ENCODE peak calls at places on chromosome 13, in four cellular contexts. M is cardiac fibroblast, K is astrocyte of the spinal cord, S is lower leg skin. C is an unnamed sample.

GRCh38 chr13:23928985-23929384 is 31.7 kb upstream of the C1QTNF9B start:
- DNase-seq in M (peak), K (peak), S (no peak), C (peak)

GRCh38 chr13:32811297-32811800 is 204.9 kb upstream of the KL start:
- DNase-seq in M (no peak), K (peak), S (no peak), C (peak)

GRCh38 chr13:91359071-91359470 is 11.6 kb downstream of the MIR17HG start:
- DNase-seq in M (no peak), K (no peak), S (no peak), C (no peak)

GRCh38 chr13:50672025-50672424 is 171.5 kb downstream of the DLEU7 start:
- DNase-seq in M (no peak), K (no peak), S (no peak), C (peak)

GRCh38 chr13:42807866-42808265 is 26.5 kb downstream of the FAM216B start:
- DNase-seq in M (peak), K (peak), S (no peak), C (peak)

GRCh38 chr13:74250738-74251190 is 116.6 kb upstream of the KLF12 start:
- DNase-seq in M (peak), K (peak), S (no peak), C (peak)

GRCh38 chr13:21203132-21203531 is 26.7 kb downstream of the MRPL57 start:
- DNase-seq in M (no peak), K (no peak), S (no peak), C (peak)

GRCh38 chr13:102708991-102709390 is 14.1 kb upstream of the METTL21C start:
- DNase-seq in M (no peak), K (no peak), S (no peak), C (no peak)

GRCh38 chr13:111947026-111947810 is 119.7 kb upstream of the SOX1 start:
- DNase-seq in M (no peak), K (no peak), S (peak), C (peak)

GRCh38 chr13:87671031-87671823 is at the start of gene SLITRK5:
- DNase-seq in M (peak), K (peak), S (peak), C (peak)

GRCh38 chr13:74074723-74075122 is 59.5 kb downstream of the KLF12 start:
- DNase-seq in M (peak), K (no peak), S (no peak), C (peak)

GRCh38 chr13:51230473-51231105 is 8.4 kb downstream of the FAM124A start:
- DNase-seq in M (peak), K (peak), S (no peak), C (no peak)

GRCh38 chr13:30978981-30979956 is 46.8 kb downstream of the TEX26 start:
- DNase-seq in M (peak), K (no peak), S (no peak), C (peak)

GRCh38 chr13:111623743-111624505 is 303.5 kb downstream of the TEX29 start:
- DNase-seq in M (no peak), K (no peak), S (peak), C (no peak)

GRCh38 chr13:20035130-20035529 is 76.6 kb downstream of the ZMYM2 start:
- DNase-seq in M (peak), K (no peak), S (no peak), C (no peak)

GRCh38 chr13:93248627-93249047 is 22.0 kb downstream of the GPC6 start:
- DNase-seq in M (peak), K (peak), S (no peak), C (peak)

GRCh38 chr13:114130708-114131580 is 1.5 kb downstream of the RASA3 start:
- DNase-seq in M (peak), K (peak), S (no peak), C (peak)

GRCh38 chr13:106599875-106600797 is 32.2 kb upstream of the ARGLU1 start:
- DNase-seq in M (peak), K (peak), S (peak), C (no peak)

GRCh38 chr13:106916329-106916728 is 348.4 kb upstream of the ARGLU1 start:
- DNase-seq in M (no peak), K (no peak), S (no peak), C (no peak)

GRCh38 chr13:41509996-41510395 is 52.6 kb downstream of the RGCC start:
- DNase-seq in M (no peak), K (no peak), S (peak), C (no peak)

GRCh38 chr13:110310541-110311491 is 3.7 kb downstream of the COL4A2 start:
- DNase-seq in M (no peak), K (no peak), S (peak), C (no peak)

GRCh38 chr13:110309661-110310524 is 2.8 kb downstream of the COL4A2 start:
- DNase-seq in M (peak), K (no peak), S (peak), C (no peak)

GRCh38 chr13:110314516-110315245 is 7.6 kb downstream of the COL4A2 start:
- DNase-seq in M (no peak), K (no peak), S (peak), C (no peak)

GRCh38 chr13:110312669-110313031 is 5.6 kb downstream of the COL4A2 start:
- DNase-seq in M (peak), K (peak), S (peak), C (peak)

DNA sequence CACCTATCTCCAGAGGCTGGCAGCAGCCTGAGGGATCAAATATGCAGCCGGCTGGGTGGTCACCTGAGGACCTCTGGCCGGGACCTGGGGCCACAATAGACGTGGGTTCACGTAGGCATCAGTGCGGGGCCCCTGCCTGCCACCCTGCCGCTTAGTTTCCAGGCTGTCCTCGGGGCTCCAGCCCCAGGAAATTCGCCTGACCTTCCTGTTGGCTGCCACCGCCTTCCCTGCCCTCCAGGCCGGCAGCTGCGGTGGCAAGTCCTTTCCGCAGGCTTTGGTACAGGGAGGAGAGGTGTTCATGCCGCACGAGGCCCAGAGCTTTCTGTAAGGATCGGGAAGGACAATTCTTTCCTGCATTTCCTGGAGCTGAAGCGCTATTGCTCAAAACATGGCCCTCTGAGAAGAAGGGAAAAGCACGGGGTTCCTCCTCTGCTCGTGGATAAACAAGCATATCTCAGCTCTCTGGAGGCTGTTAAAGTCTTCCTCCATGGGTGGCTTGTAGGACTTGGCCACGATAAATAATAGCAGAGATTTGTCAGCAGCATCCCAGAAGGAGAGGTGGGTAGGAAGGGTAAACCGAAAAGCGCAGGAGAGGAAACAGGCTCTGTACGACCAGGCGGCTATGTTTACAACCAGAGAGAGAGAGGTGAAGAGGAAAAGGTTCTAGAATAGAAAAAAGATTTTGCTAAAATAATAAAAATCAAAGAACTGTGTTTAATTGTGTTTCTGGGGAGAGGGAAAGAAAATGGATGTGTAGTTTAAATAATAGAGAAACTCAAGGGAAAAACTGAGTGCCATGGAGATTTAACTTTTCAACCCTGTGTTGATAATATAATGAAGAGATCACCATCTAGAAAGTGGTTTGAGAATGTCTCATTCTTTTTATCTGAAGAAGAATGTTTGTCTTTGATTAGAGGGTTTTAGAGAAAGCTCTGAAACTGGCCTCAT is 4.9 kb downstream of the COL4A2 start:
- DNase-seq in M (peak), K (no peak), S (peak), C (no peak)
- H3K4me3 ChIP-seq in M (peak), K (peak), S (no peak), C (no peak)

DNA sequence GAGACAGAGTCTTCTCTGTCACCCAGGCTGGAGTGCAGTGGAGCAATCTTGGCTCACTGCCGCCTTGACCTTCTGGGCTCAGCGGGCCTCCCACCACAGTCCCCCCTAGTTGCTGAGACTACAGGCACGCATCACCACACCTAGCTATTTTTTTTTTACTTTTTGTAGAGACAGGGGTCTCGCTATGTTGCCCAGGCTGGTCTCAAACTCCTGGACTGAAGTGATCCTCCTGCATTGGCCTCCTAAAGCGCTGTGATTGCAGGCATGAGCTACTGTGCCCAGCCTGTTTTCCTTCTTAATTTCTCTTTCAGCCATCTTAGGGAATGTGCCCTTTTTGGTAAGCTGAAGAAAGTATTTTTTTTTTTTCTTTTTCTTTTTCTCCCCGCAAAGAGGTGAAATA is 42.6 kb upstream of the RNF113B start:
- DNase-seq in M (no peak), K (no peak), S (no peak), C (no peak)
- TF ChIP-seq CTCF in M (no peak), K (no peak), S (no peak), C (no peak)

GRCh38 chr13:52650731-52651130 is 1.9 kb upstream of the SUGT1 start:
- DNase-seq in M (no peak), K (no peak), S (no peak), C (no peak)
- H3K4me3 ChIP-seq in M (peak), K (peak), S (no peak), C (peak)

GRCh38 chr13:37645181-37645580 is 46.6 kb upstream of the POSTN start:
- DNase-seq in M (no peak), K (no peak), S (no peak), C (no peak)

GRCh38 chr13:37642201-37642600 is 43.6 kb upstream of the POSTN start:
- DNase-seq in M (no peak), K (no peak), S (no peak), C (no peak)

GRCh38 chr13:37636701-37637100 is 38.1 kb upstream of the POSTN start:
- DNase-seq in M (no peak), K (no peak), S (no peak), C (no peak)

GRCh38 chr13:37640499-37640898 is 41.9 kb upstream of the POSTN start:
- DNase-seq in M (peak), K (peak), S (no peak), C (peak)
- TF ChIP-seq CTCF in M (peak), K (peak), S (no peak), C (peak)

GRCh38 chr13:45339399-45339798 is 1.6 kb downstream of the TPT1 start:
- DNase-seq in M (no peak), K (no peak), S (no peak), C (no peak)

GRCh38 chr13:45336025-45336800 is 4.8 kb downstream of the TPT1 start:
- DNase-seq in M (peak), K (no peak), S (no peak), C (no peak)

GRCh38 chr13:45339867-45340266 is 1.1 kb downstream of the TPT1 start:
- DNase-seq in M (no peak), K (no peak), S (no peak), C (no peak)

GRCh38 chr13:45337395-45337794 is 3.6 kb downstream of the TPT1 start:
- DNase-seq in M (no peak), K (no peak), S (no peak), C (no peak)

GRCh38 chr13:45337803-45338202 is 3.2 kb downstream of the TPT1 start:
- DNase-seq in M (no peak), K (no peak), S (no peak), C (no peak)
- H3K4me3 ChIP-seq in M (peak), K (no peak), S (no peak), C (no peak)

C was measured in epithelial cell of esophagus.